ENCODE peak calls at places on chromosomes 4 and X, in seven cellular contexts. Z is endothelial cell, R is epithelial cell of esophagus, W is bronchial epithelial cell, X is left lung, V is H9, O is fibroblast of mammary gland. N is an unnamed sample.
A peak's percentile ranks its signal among the peaks of the same experiment; 100 is the strongest.

GRCh38 chr4:620851-621261 is 4.5 kb upstream of the PDE6B start:
- DNase-seq in Z (no peak), R (no peak), W (no peak), X (peak; percentile 54), V (no peak), O (no peak), N (no peak)

GRCh38 chr4:10697071-10697470 is 12.5 kb upstream of the CLNK start:
- DNase-seq in Z (no peak), R (no peak), W (peak; percentile 16), X (no peak), V (no peak), O (no peak), N (no peak)

GRCh38 chr4:156493858-156494257 is 477.7 kb downstream of the PDGFC start:
- DNase-seq in Z (no peak), R (no peak), W (no peak), X (no peak), V (no peak), O (no peak), N (peak; percentile 47)

GRCh38 chrX:20197641-20198210 is 56.1 kb upstream of the EIF1AX start:
- DNase-seq in Z (no peak), R (no peak), W (no peak), X (no peak), V (no peak), O (no peak), N (peak; percentile 10)

GRCh38 chrX:40746536-40746935 is 11.2 kb upstream of the MED14 start:
- DNase-seq in Z (no peak), R (no peak), W (no peak), X (no peak), V (no peak), O (no peak), N (no peak)

GRCh38 chrX:9340619-9341304 is 124.1 kb upstream of the TBL1X start:
- DNase-seq in Z (no peak), R (no peak), W (no peak), X (no peak), V (peak; percentile 29), O (peak; percentile 42), N (peak; percentile 31)

GRCh38 chr4:80192937-80193336 is 4.4 kb upstream of the PRDM8 start:
- DNase-seq in Z (no peak), R (peak; percentile 74), W (peak; percentile 40), X (no peak), V (no peak), O (peak; percentile 92), N (peak; percentile 85)

GRCh38 chr4:126733301-126733700 is 899.5 kb upstream of the INTU start:
- DNase-seq in Z (no peak), R (peak; percentile 10), W (peak; percentile 46), X (no peak), V (no peak), O (no peak), N (no peak)

GRCh38 chrX:132216806-132217202 is 2.4 kb downstream of the RAP2C start:
- DNase-seq in Z (no peak), R (peak; percentile 62), W (peak; percentile 61), X (no peak), V (no peak), O (peak; percentile 59), N (peak; percentile 13)

GRCh38 chrX:77415161-77415560 is 32.0 kb upstream of the FGF16 start:
- DNase-seq in Z (no peak), R (no peak), W (no peak), X (no peak), V (no peak), O (peak; percentile 5), N (no peak)

GRCh38 chr4:148344382-148344781 is 97.8 kb downstream of the NR3C2 start:
- DNase-seq in Z (no peak), R (no peak), W (peak; percentile 13), X (no peak), V (no peak), O (no peak), N (no peak)

GRCh38 chr4:134879019-134879418 is 677.4 kb upstream of the PABPC4L start:
- DNase-seq in Z (no peak), R (no peak), W (no peak), X (no peak), V (no peak), O (no peak), N (no peak)

GRCh38 chrX:19758536-19758935 is 128.9 kb downstream of the SH3KBP1 start:
- DNase-seq in Z (no peak), R (peak; percentile 30), W (peak; percentile 23), X (no peak), V (no peak), O (no peak), N (peak; percentile 47)

GRCh38 chrX:26914232-26914631 is 548.9 kb downstream of the PPP4R3C start:
- DNase-seq in Z (no peak), R (no peak), W (peak; percentile 15), X (no peak), V (no peak), O (no peak), N (no peak)

GRCh38 chrX:98299785-98300184 is 1416.1 kb downstream of the RPA4 start:
- DNase-seq in Z (no peak), R (peak; percentile 2), W (peak; percentile 42), X (no peak), V (no peak), O (peak; percentile 6), N (peak; percentile 52)

GRCh38 chr4:147975902-147976301 is 244.0 kb downstream of the ARHGAP10 start:
- DNase-seq in Z (no peak), R (no peak), W (no peak), X (no peak), V (no peak), O (no peak), N (peak; percentile 33)

GRCh38 chrX:132488092-132488749 is 617 bp downstream of the MBNL3 start:
- DNase-seq in Z (no peak), R (peak; percentile 52), W (peak; percentile 50), X (no peak), V (no peak), O (peak; percentile 42), N (peak; percentile 20)

GRCh38 chr4:82618321-82618720 is 56.5 kb upstream of the TMEM150C start:
- DNase-seq in Z (no peak), R (no peak), W (no peak), X (no peak), V (no peak), O (peak; percentile 74), N (peak; percentile 25)

GRCh38 chr4:148239406-148239805 is 202.8 kb downstream of the NR3C2 start:
- DNase-seq in Z (no peak), R (no peak), W (no peak), X (no peak), V (no peak), O (no peak), N (no peak)

GRCh38 chr4:99402765-99403164 is 32.4 kb downstream of the ADH7 start:
- DNase-seq in Z (no peak), R (no peak), W (no peak), X (no peak), V (peak; percentile 30), O (no peak), N (no peak)
- TF ChIP-seq CTCF in Z (no peak), R (no peak), W (no peak), X (no peak), V (peak; percentile 43), O (no peak), N (peak; percentile 31)

GRCh38 chr4:7798215-7798995 is 141.3 kb downstream of the AFAP1 start:
- DNase-seq in Z (no peak), R (no peak), W (no peak), X (no peak), V (no peak), O (peak; percentile 66), N (peak; percentile 6)
- TF ChIP-seq CTCF in Z (no peak), R (no peak), W (no peak), X (no peak), V (no peak), O (no peak), N (peak; percentile 30)

GRCh38 chrX:15908891-15909290 is 54.3 kb upstream of the AP1S2 start:
- DNase-seq in Z (no peak), R (no peak), W (no peak), X (no peak), V (no peak), O (no peak), N (no peak)

GRCh38 chrX:15909605-15910004 is 55.0 kb upstream of the AP1S2 start:
- DNase-seq in Z (no peak), R (no peak), W (no peak), X (no peak), V (peak; percentile 70), O (no peak), N (no peak)

GRCh38 chrX:15914486-15914885 is 59.9 kb upstream of the AP1S2 start:
- DNase-seq in Z (no peak), R (no peak), W (no peak), X (no peak), V (no peak), O (no peak), N (no peak)

GRCh38 chrX:15913161-15913560 is 58.5 kb upstream of the AP1S2 start:
- DNase-seq in Z (no peak), R (no peak), W (no peak), X (no peak), V (no peak), O (peak; percentile 2), N (no peak)

GRCh38 chrX:15911729-15912550 is 57.3 kb upstream of the AP1S2 start:
- DNase-seq in Z (no peak), R (no peak), W (no peak), X (no peak), V (no peak), O (peak; percentile 32), N (no peak)
- TF ChIP-seq CTCF in Z (no peak), R (no peak), W (no peak), X (no peak), V (no peak), O (no peak), N (no peak)

GRCh38 chrX:137431693-137432488 is 134.0 kb upstream of the ZIC3 start:
- DNase-seq in Z (no peak), R (no peak), W (no peak), X (no peak), V (peak; percentile 71), O (no peak), N (no peak)

GRCh38 chrX:137430301-137430700 is 135.6 kb upstream of the ZIC3 start:
- DNase-seq in Z (no peak), R (no peak), W (no peak), X (no peak), V (peak; percentile 42), O (no peak), N (no peak)

GRCh38 chrX:137430984-137431475 is 134.9 kb upstream of the ZIC3 start:
- DNase-seq in Z (no peak), R (no peak), W (no peak), X (no peak), V (no peak), O (no peak), N (no peak)

GRCh38 chrX:137428777-137429564 is 137.0 kb upstream of the ZIC3 start:
- DNase-seq in Z (peak; percentile 42), R (no peak), W (no peak), X (no peak), V (peak; percentile 43), O (no peak), N (no peak)

DNA sequence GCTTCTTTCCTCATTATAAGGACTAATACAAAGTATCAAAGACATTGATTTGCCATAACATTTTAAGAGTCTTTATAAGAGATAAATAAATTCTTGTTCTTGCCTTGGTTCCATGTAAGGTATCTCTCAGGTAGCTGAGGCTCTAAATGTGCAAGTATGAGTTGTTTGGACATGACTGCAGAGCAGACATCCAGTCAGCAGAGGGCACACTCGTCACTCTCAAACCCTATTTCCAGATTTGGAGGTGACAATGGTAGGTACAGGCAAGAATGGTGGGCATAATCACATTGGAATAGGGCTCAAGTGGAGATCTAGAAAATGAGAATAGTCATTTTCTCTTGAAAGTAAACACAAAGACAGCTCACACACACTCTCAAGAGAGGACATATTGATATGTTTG is 133.3 kb upstream of the ZIC3 start:
- DNase-seq in Z (peak; percentile 40), R (peak; percentile 2), W (peak; percentile 0), X (no peak), V (peak; percentile 61), O (no peak), N (no peak)
- TF ChIP-seq CTCF in Z (peak; percentile 46), R (peak; percentile 27), W (no peak), X (no peak), V (peak; percentile 72), O (no peak), N (peak; percentile 31)

N was measured in HFFc6.